ENCODE peak calls at places on chromosomes 5 and 9, in seven cellular contexts. One of them, this sample, is unnamed.

GRCh38 chr9:84368593-84368992 is 28.0 kb upstream of the SLC28A3 start:
- DNase-seq in BE2C: no peak
- DNase-seq in choroid plexus epithelial cell: no peak
- DNase-seq in thoracic aorta: no peak
- DNase-seq in epithelial cell of esophagus: no peak
- DNase-seq in A673: no peak
- DNase-seq in adrenal gland: no peak
- DNase-seq in this sample: no peak

GRCh38 chr5:66174338-66174737 is 30.2 kb downstream of the SREK1 start:
- DNase-seq in A673: peak; percentile 48
- DNase-seq in BE2C: no peak
- DNase-seq in epithelial cell of esophagus: peak; percentile 21
- DNase-seq in adrenal gland: no peak
- DNase-seq in thoracic aorta: no peak
- DNase-seq in choroid plexus epithelial cell: peak; percentile 75
- DNase-seq in this sample: no peak

GRCh38 chr9:17783227-17783626 is 204.4 kb downstream of the SH3GL2 start:
- DNase-seq in thoracic aorta: no peak
- DNase-seq in adrenal gland: no peak
- DNase-seq in BE2C: no peak
- DNase-seq in A673: no peak
- DNase-seq in choroid plexus epithelial cell: no peak
- DNase-seq in epithelial cell of esophagus: peak; percentile 1
- DNase-seq in this sample: no peak

GRCh38 chr9:134065720-134066419 is 2.0 kb downstream of the BRD3 start:
- DNase-seq in epithelial cell of esophagus: peak; percentile 79
- DNase-seq in adrenal gland: peak; percentile 79
- DNase-seq in thoracic aorta: no peak
- DNase-seq in BE2C: no peak
- DNase-seq in choroid plexus epithelial cell: peak; percentile 74
- DNase-seq in A673: peak; percentile 8
- DNase-seq in this sample: peak; percentile 85

GRCh38 chr9:129237195-129237611 is 59.1 kb upstream of the IER5L start:
- DNase-seq in A673: peak; percentile 36
- DNase-seq in epithelial cell of esophagus: peak; percentile 59
- DNase-seq in choroid plexus epithelial cell: peak; percentile 67
- DNase-seq in thoracic aorta: no peak
- DNase-seq in adrenal gland: peak; percentile 65
- DNase-seq in BE2C: no peak
- DNase-seq in this sample: no peak

GRCh38 chr5:88145603-88146467 is 122.8 kb downstream of the TMEM161B start:
- DNase-seq in choroid plexus epithelial cell: no peak
- DNase-seq in A673: no peak
- DNase-seq in epithelial cell of esophagus: peak; percentile 36
- DNase-seq in thoracic aorta: no peak
- DNase-seq in BE2C: no peak
- DNase-seq in adrenal gland: no peak
- DNase-seq in this sample: no peak

GRCh38 chr9:88052446-88052845 is 78.1 kb upstream of the CDK20 start:
- DNase-seq in A673: no peak
- DNase-seq in adrenal gland: no peak
- DNase-seq in thoracic aorta: no peak
- DNase-seq in epithelial cell of esophagus: no peak
- DNase-seq in BE2C: no peak
- DNase-seq in choroid plexus epithelial cell: peak; percentile 46
- DNase-seq in this sample: no peak

GRCh38 chr5:54524704-54525103 is 7.1 kb downstream of the SNX18 start:
- DNase-seq in A673: no peak
- DNase-seq in thoracic aorta: no peak
- DNase-seq in BE2C: peak; percentile 70
- DNase-seq in epithelial cell of esophagus: no peak
- DNase-seq in choroid plexus epithelial cell: peak; percentile 74
- DNase-seq in adrenal gland: peak; percentile 46
- DNase-seq in this sample: no peak

GRCh38 chr9:4131946-4132345 is 167.9 kb downstream of the GLIS3 start:
- DNase-seq in BE2C: no peak
- DNase-seq in epithelial cell of esophagus: no peak
- DNase-seq in thoracic aorta: no peak
- DNase-seq in A673: no peak
- DNase-seq in adrenal gland: no peak
- DNase-seq in choroid plexus epithelial cell: peak; percentile 44
- DNase-seq in this sample: no peak

GRCh38 chr5:55569513-55569865 is 34.7 kb upstream of the PLPP1 start:
- DNase-seq in BE2C: no peak
- DNase-seq in epithelial cell of esophagus: no peak
- DNase-seq in thoracic aorta: no peak
- DNase-seq in choroid plexus epithelial cell: no peak
- DNase-seq in adrenal gland: no peak
- DNase-seq in A673: no peak
- DNase-seq in this sample: no peak

GRCh38 chr5:123511290-123511647 is 708 bp upstream of the CSNK1G3 start:
- DNase-seq in epithelial cell of esophagus: peak; percentile 75
- DNase-seq in BE2C: no peak
- DNase-seq in adrenal gland: no peak
- DNase-seq in A673: no peak
- DNase-seq in choroid plexus epithelial cell: peak; percentile 80
- DNase-seq in thoracic aorta: no peak
- DNase-seq in this sample: no peak

GRCh38 chr9:136303825-136304416 is at the start of gene CCDC187:
- DNase-seq in A673: no peak
- DNase-seq in BE2C: no peak
- DNase-seq in epithelial cell of esophagus: no peak
- DNase-seq in adrenal gland: no peak
- DNase-seq in thoracic aorta: no peak
- DNase-seq in choroid plexus epithelial cell: no peak
- DNase-seq in this sample: no peak

GRCh38 chr9:123431581-123431980 is 75.6 kb downstream of the CRB2 start:
- DNase-seq in adrenal gland: no peak
- DNase-seq in thoracic aorta: no peak
- DNase-seq in epithelial cell of esophagus: no peak
- DNase-seq in BE2C: no peak
- DNase-seq in A673: no peak
- DNase-seq in choroid plexus epithelial cell: peak; percentile 9
- DNase-seq in this sample: peak; percentile 49

GRCh38 chr9:121233906-121234901 is 32.5 kb upstream of the RAB14 start:
- DNase-seq in epithelial cell of esophagus: peak; percentile 76
- DNase-seq in adrenal gland: no peak
- DNase-seq in BE2C: peak; percentile 20
- DNase-seq in thoracic aorta: no peak
- DNase-seq in choroid plexus epithelial cell: peak; percentile 60
- DNase-seq in A673: peak; percentile 74
- DNase-seq in this sample: peak; percentile 50

GRCh38 chr5:43543434-43543833 is 13.4 kb downstream of the PAIP1 start:
- DNase-seq in A673: no peak
- DNase-seq in thoracic aorta: no peak
- DNase-seq in adrenal gland: no peak
- DNase-seq in BE2C: no peak
- DNase-seq in choroid plexus epithelial cell: no peak
- DNase-seq in epithelial cell of esophagus: no peak
- DNase-seq in this sample: no peak

GRCh38 chr5:112735702-112736101 is 2.0 kb upstream of the APC start:
- DNase-seq in choroid plexus epithelial cell: peak; percentile 4
- DNase-seq in epithelial cell of esophagus: peak; percentile 8
- DNase-seq in thoracic aorta: no peak
- DNase-seq in BE2C: no peak
- DNase-seq in A673: no peak
- DNase-seq in adrenal gland: no peak
- DNase-seq in this sample: no peak

GRCh38 chr5:156394642-156395393 is 67.9 kb downstream of the SGCD start:
- DNase-seq in adrenal gland: no peak
- DNase-seq in choroid plexus epithelial cell: peak; percentile 15
- DNase-seq in BE2C: no peak
- DNase-seq in thoracic aorta: no peak
- DNase-seq in A673: no peak
- DNase-seq in epithelial cell of esophagus: no peak
- DNase-seq in this sample: no peak

GRCh38 chr5:166699616-166700015 is 1591.8 kb upstream of the WWC1 start:
- DNase-seq in thoracic aorta: no peak
- DNase-seq in choroid plexus epithelial cell: no peak
- DNase-seq in adrenal gland: no peak
- DNase-seq in BE2C: no peak
- DNase-seq in epithelial cell of esophagus: no peak
- DNase-seq in A673: no peak
- DNase-seq in this sample: no peak

GRCh38 chr5:134466241-134467069 is 54.8 kb upstream of the CDKN2AIPNL start:
- DNase-seq in epithelial cell of esophagus: peak; percentile 77
- DNase-seq in BE2C: peak; percentile 95
- DNase-seq in thoracic aorta: peak; percentile 88
- DNase-seq in adrenal gland: peak; percentile 97
- DNase-seq in A673: peak; percentile 95
- DNase-seq in choroid plexus epithelial cell: peak; percentile 97
- DNase-seq in this sample: peak; percentile 99

GRCh38 chr5:17405976-17406876 is 91.8 kb upstream of the TAF11L2 start:
- DNase-seq in epithelial cell of esophagus: peak; percentile 87
- DNase-seq in thoracic aorta: no peak
- DNase-seq in choroid plexus epithelial cell: no peak
- DNase-seq in A673: no peak
- DNase-seq in adrenal gland: no peak
- DNase-seq in BE2C: no peak
- DNase-seq in this sample: no peak

GRCh38 chr5:77170-77501 is 14.8 kb upstream of the PLEKHG4B start:
- DNase-seq in A673: no peak
- DNase-seq in choroid plexus epithelial cell: no peak
- DNase-seq in BE2C: no peak
- DNase-seq in thoracic aorta: no peak
- DNase-seq in adrenal gland: no peak
- DNase-seq in epithelial cell of esophagus: no peak
- DNase-seq in this sample: no peak

GRCh38 chr5:135107101-135107500 is 73.1 kb upstream of the PITX1 start:
- DNase-seq in BE2C: no peak
- DNase-seq in thoracic aorta: no peak
- DNase-seq in choroid plexus epithelial cell: no peak
- DNase-seq in adrenal gland: no peak
- DNase-seq in A673: no peak
- DNase-seq in epithelial cell of esophagus: no peak
- DNase-seq in this sample: no peak

GRCh38 chr5:88672644-88673493 is 210.1 kb downstream of the MEF2C start:
- DNase-seq in choroid plexus epithelial cell: no peak
- DNase-seq in thoracic aorta: no peak
- DNase-seq in adrenal gland: no peak
- DNase-seq in epithelial cell of esophagus: no peak
- DNase-seq in BE2C: no peak
- DNase-seq in A673: peak; percentile 73
- DNase-seq in this sample: no peak

DNA sequence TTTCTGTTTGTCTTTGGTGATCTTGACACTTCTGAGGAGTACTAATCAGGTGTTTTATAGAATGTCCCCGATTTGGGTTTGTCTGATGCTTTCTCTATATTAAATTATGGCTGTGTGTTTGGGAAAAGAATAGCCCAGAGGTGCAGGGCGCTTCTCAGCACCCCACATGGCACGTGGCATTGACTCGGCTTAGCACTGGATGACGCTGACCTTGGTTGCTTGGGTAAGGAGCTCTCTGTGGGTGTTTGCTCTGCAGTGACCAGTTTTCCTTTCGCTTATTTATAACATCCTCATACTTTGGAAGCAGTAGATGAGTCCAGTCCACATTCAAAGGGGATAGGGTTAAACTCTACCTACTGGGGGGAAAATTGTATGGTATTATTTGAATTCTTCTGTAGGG is 12.5 kb upstream of the FAM120AOS start:
- DNase-seq in choroid plexus epithelial cell: no peak
- DNase-seq in BE2C: no peak
- DNase-seq in epithelial cell of esophagus: no peak
- DNase-seq in thoracic aorta: no peak
- DNase-seq in adrenal gland: peak; percentile 72
- DNase-seq in A673: no peak
- DNase-seq in this sample: no peak
- H3K4me3 ChIP-seq in choroid plexus epithelial cell: no peak overlapping the region
- H3K4me3 ChIP-seq in BE2C: no peak overlapping the region
- H3K4me3 ChIP-seq in epithelial cell of esophagus: no peak overlapping the region
- H3K4me3 ChIP-seq in thoracic aorta: no peak overlapping the region
- H3K4me3 ChIP-seq in adrenal gland: no peak overlapping the region
- H3K4me3 ChIP-seq in A673: no peak overlapping the region
- H3K4me3 ChIP-seq in this sample: no peak overlapping the region

DNA sequence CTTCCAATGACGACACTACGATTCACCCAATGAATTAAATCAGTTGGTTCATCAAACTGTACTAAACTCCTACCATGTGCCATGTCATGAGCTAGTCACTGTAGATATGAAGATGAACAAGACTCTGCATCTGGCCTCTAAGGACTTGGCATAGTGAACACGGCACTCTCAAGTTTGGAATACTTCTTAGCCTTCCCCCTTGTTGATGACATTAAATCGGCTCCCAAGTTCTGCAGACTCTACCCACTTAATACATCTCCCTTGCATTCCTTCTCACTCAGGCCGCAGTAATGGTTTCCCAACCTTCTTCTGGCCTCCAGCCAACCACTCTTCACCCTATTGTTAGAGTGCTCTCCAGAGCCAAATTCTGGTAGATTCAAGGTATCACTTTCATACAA is 184.7 kb downstream of the MAPKAP1 start:
- DNase-seq in adrenal gland: no peak
- DNase-seq in choroid plexus epithelial cell: peak; percentile 87
- DNase-seq in BE2C: no peak
- DNase-seq in epithelial cell of esophagus: peak; percentile 71
- DNase-seq in thoracic aorta: no peak
- DNase-seq in A673: peak; percentile 46
- DNase-seq in this sample: no peak
- TF ChIP-seq CTCF in adrenal gland: no peak
- TF ChIP-seq CTCF in choroid plexus epithelial cell: no peak
- TF ChIP-seq CTCF in BE2C: no peak
- TF ChIP-seq CTCF in epithelial cell of esophagus: no peak
- TF ChIP-seq CTCF in thoracic aorta: no peak
- TF ChIP-seq CTCF in A673: no peak
- TF ChIP-seq CTCF in this sample: no peak

DNA sequence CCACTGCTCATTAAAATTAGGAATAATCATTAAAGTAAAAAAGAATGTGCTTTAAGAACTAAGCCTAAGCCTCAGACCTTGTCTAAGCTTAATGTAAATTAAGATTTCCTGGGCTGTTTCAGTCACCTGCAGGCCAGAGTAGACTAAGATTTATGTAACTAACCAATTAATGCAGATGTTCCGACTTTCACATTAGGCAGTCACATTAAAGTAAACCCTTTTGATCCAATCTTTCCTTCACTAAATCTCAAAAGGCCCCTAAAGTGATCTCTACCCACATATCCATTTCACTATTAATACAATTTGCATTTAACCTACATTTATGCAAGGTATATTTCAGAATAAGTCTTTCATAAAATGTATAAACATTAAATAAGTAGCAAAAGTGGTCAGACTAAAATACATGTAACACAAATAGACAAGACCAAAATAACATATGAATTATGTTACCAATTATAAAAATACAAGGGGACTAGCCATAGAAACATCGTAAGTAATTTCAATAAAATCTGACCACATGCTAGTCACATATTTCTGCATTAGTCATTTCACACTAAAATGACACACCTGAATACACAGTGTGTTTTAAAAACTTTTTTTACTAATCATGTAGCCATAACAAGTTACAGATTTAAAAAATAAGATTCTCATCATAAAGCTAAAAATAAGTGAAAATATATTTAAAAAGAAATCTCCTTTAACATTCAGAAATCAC is 7.7 kb downstream of the NR3C1 start:
- DNase-seq in epithelial cell of esophagus: peak; percentile 45
- DNase-seq in A673: no peak
- DNase-seq in BE2C: no peak
- DNase-seq in choroid plexus epithelial cell: no peak
- DNase-seq in thoracic aorta: no peak
- DNase-seq in adrenal gland: no peak
- DNase-seq in this sample: no peak
- H3K4me3 ChIP-seq in epithelial cell of esophagus: peak overlapping the region; percentile 23
- H3K4me3 ChIP-seq in A673: no peak overlapping the region
- H3K4me3 ChIP-seq in BE2C: no peak overlapping the region
- H3K4me3 ChIP-seq in choroid plexus epithelial cell: peak overlapping the region; percentile 87
- H3K4me3 ChIP-seq in thoracic aorta: peak overlapping the region; percentile 93
- H3K4me3 ChIP-seq in adrenal gland: no peak overlapping the region
- H3K4me3 ChIP-seq in this sample: no peak overlapping the region

GRCh38 chr9:92612292-92612691 is 57.6 kb downstream of the IPPK start:
- DNase-seq in epithelial cell of esophagus: peak; percentile 72
- DNase-seq in adrenal gland: no peak
- DNase-seq in choroid plexus epithelial cell: no peak
- DNase-seq in thoracic aorta: no peak
- DNase-seq in BE2C: no peak
- DNase-seq in A673: no peak
- DNase-seq in this sample: peak; percentile 61
- TF ChIP-seq CTCF in epithelial cell of esophagus: no peak
- TF ChIP-seq CTCF in adrenal gland: no peak
- TF ChIP-seq CTCF in choroid plexus epithelial cell: no peak
- TF ChIP-seq CTCF in thoracic aorta: no peak
- TF ChIP-seq CTCF in BE2C: no peak
- TF ChIP-seq CTCF in A673: no peak
- TF ChIP-seq CTCF in this sample: no peak